ENCODE peak calls at places on chromosomes 3 and 15, in four cellular contexts. One of them, this sample, is unnamed.

GRCh38 chr15:29773816-29774215 is 48.5 kb downstream of the TJP1 start:
- DNase-seq in K562: no peak
- DNase-seq in HepG2: no peak
- DNase-seq in GM12878: no peak
- DNase-seq in this sample: no peak

GRCh38 chr3:3798641-3799113 is 554 bp upstream of the LRRN1 start:
- DNase-seq in K562: no peak
- DNase-seq in HepG2: no peak
- DNase-seq in GM12878: no peak
- DNase-seq in this sample: no peak

GRCh38 chr15:51737538-51738305 is at the start of gene LYSMD2:
- DNase-seq in K562: peak
- DNase-seq in HepG2: no peak
- DNase-seq in GM12878: no peak
- DNase-seq in this sample: peak

GRCh38 chr3:79052054-79052681 is 715.6 kb downstream of the ROBO1 start:
- DNase-seq in K562: no peak
- DNase-seq in HepG2: peak
- DNase-seq in GM12878: no peak
- DNase-seq in this sample: no peak

GRCh38 chr3:69871868-69872267 is 127.7 kb upstream of the SAMMSON start:
- DNase-seq in K562: no peak
- DNase-seq in HepG2: no peak
- DNase-seq in GM12878: no peak
- DNase-seq in this sample: no peak

GRCh38 chr3:72586694-72587093 is 261.6 kb downstream of the SHQ1 start:
- DNase-seq in K562: no peak
- DNase-seq in HepG2: no peak
- DNase-seq in GM12878: no peak
- DNase-seq in this sample: no peak

GRCh38 chr3:158539414-158540014 is 31.5 kb upstream of the MLF1 start:
- DNase-seq in K562: peak
- DNase-seq in HepG2: peak
- DNase-seq in GM12878: no peak
- DNase-seq in this sample: peak

GRCh38 chr15:70114226-70114625 is 16.5 kb upstream of the TLE3 start:
- DNase-seq in K562: no peak
- DNase-seq in HepG2: no peak
- DNase-seq in GM12878: no peak
- DNase-seq in this sample: no peak

GRCh38 chr15:86076468-86076867 is 3.2 kb upstream of the AGBL1 start:
- DNase-seq in K562: no peak
- DNase-seq in HepG2: no peak
- DNase-seq in GM12878: no peak
- DNase-seq in this sample: no peak

GRCh38 chr3:168077091-168077490 is 18.6 kb downstream of the GOLIM4 start:
- DNase-seq in K562: no peak
- DNase-seq in HepG2: no peak
- DNase-seq in GM12878: no peak
- DNase-seq in this sample: no peak

GRCh38 chr3:186700267-186700666 is 16.9 kb upstream of the KNG1 start:
- DNase-seq in K562: peak
- DNase-seq in HepG2: no peak
- DNase-seq in GM12878: no peak
- DNase-seq in this sample: no peak

GRCh38 chr3:28586325-28586724 is 237.7 kb upstream of the AZI2 start:
- DNase-seq in K562: no peak
- DNase-seq in HepG2: no peak
- DNase-seq in GM12878: no peak
- DNase-seq in this sample: no peak

GRCh38 chr3:59978979-59979378 is 929.2 kb upstream of the CFAP20DC start:
- DNase-seq in K562: no peak
- DNase-seq in HepG2: no peak
- DNase-seq in GM12878: peak
- DNase-seq in this sample: no peak

GRCh38 chr3:188948658-188949400 is 222.9 kb upstream of the TPRG1 start:
- DNase-seq in K562: no peak
- DNase-seq in HepG2: peak
- DNase-seq in GM12878: no peak
- DNase-seq in this sample: peak

GRCh38 chr15:60485365-60485764 is 6.4 kb upstream of the ICE2 start:
- DNase-seq in K562: no peak
- DNase-seq in HepG2: no peak
- DNase-seq in GM12878: no peak
- DNase-seq in this sample: no peak

GRCh38 chr3:75781079-75781745 is 4.1 kb downstream of the ZNF717 start:
- DNase-seq in K562: no peak
- DNase-seq in HepG2: no peak
- DNase-seq in GM12878: peak
- DNase-seq in this sample: no peak

GRCh38 chr15:59501531-59502113 is 63.6 kb downstream of the FAM81A start:
- DNase-seq in K562: peak
- DNase-seq in HepG2: peak
- DNase-seq in GM12878: no peak
- DNase-seq in this sample: peak

GRCh38 chr3:196518999-196519737 is 4.0 kb upstream of the SMCO1 start:
- DNase-seq in K562: peak
- DNase-seq in HepG2: peak
- DNase-seq in GM12878: no peak
- DNase-seq in this sample: no peak
- TF ChIP-seq POLR2AphosphoS2 in K562: no peak
- TF ChIP-seq POLR2AphosphoS2 in HepG2: no peak
- TF ChIP-seq POLR2AphosphoS2 in GM12878: no peak
- TF ChIP-seq POLR2AphosphoS2 in this sample: no peak

DNA sequence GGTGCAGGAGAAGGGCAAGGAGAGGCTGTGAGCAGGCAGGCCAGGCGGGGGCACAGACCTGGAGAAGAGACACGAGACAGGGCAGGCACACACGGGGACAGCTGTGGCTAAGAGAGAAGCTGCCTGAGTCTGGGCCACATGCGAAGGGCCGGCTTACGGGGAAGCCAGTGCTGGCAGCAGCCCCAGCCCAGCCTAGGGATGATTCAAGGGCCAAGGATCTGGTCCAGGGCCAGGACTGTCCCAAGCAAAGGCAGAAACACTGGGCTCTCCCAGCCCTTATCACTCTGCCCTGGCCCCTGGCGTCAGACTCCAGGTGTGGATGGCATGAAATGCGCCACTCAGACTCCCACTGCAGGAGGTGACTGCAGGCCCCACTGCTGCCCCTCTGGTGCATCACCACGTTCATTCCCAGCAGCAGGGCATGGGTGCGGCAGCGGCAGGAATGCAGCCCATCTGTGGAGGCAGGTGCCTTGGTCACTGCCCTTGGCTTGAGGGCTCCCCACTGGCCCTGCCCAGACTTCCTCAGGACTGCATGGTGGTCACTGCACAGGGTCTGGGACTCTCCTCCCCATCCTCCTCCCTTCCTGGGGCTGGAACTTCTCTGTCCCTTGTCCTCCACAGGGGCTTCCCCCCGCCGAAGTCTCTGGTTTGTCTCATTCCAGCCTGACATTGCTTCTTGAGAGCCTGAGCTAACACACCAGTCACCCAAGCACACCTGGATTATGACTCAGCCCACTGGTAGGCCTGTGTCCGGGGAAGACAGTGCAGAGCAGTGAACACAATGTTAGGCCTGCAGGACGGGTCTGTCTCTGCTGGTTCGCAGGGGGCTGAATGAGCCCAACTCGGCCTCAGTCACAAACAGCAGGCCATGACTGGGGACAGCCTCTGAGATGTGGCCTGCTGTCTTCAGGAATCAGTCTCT is 69.3 kb downstream of the TBC1D2B start:
- DNase-seq in K562: no peak
- DNase-seq in HepG2: no peak
- DNase-seq in GM12878: no peak
- DNase-seq in this sample: no peak
- TF ChIP-seq POLR2AphosphoS2 in K562: no peak
- TF ChIP-seq POLR2AphosphoS2 in HepG2: no peak
- TF ChIP-seq POLR2AphosphoS2 in GM12878: no peak
- TF ChIP-seq POLR2AphosphoS2 in this sample: no peak

GRCh38 chr15:87572381-87572780 is 684.2 kb downstream of the NTRK3 start:
- DNase-seq in K562: no peak
- DNase-seq in HepG2: no peak
- DNase-seq in GM12878: no peak
- DNase-seq in this sample: no peak
- TF ChIP-seq POLR2AphosphoS2 in K562: no peak
- TF ChIP-seq POLR2AphosphoS2 in HepG2: no peak
- TF ChIP-seq POLR2AphosphoS2 in GM12878: no peak
- TF ChIP-seq POLR2AphosphoS2 in this sample: no peak

GRCh38 chr3:133662256-133662773 is 574 bp upstream of the TOPBP1 start:
- DNase-seq in K562: peak
- DNase-seq in HepG2: peak
- DNase-seq in GM12878: no peak
- DNase-seq in this sample: peak
- TF ChIP-seq POLR2AphosphoS2 in K562: no peak
- TF ChIP-seq POLR2AphosphoS2 in HepG2: no peak
- TF ChIP-seq POLR2AphosphoS2 in GM12878: no peak
- TF ChIP-seq POLR2AphosphoS2 in this sample: no peak

DNA sequence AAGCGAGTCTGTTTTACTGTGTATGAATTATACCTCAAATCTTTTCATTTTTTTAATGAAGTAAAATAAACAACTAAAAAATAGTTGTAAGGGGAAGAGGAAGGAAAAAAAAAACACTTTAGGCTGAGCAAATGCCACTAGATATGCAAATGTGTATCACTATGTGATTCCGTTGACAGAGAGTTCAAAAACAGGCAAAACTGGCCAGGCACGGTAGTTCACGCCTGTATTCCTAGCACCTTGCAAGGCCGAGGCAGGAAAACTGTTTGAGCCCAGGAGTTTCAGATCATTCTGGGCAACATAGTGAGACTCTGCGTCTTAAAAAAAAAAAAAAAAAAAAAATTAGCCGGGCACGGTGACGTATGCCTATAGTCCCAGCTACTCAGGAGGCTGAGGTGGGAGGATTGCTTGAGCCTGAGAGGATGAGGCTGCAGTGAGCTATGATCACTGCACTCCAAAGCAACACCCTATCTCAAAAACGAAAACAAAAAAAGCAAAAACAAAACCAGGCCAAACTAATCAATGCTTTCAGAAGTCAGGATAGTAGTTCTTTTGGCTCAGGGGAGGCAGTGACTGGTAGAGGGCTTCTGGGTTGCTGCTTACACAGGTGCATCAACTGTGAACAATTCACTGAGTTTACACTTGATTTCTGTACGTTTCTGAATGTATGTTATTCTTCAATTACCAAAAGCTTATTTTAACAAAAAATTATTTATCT is 7.4 kb downstream of the PRC1 start:
- DNase-seq in K562: no peak
- DNase-seq in HepG2: no peak
- DNase-seq in GM12878: no peak
- DNase-seq in this sample: no peak
- TF ChIP-seq POLR2AphosphoS2 in K562: no peak
- TF ChIP-seq POLR2AphosphoS2 in HepG2: no peak
- TF ChIP-seq POLR2AphosphoS2 in GM12878: no peak
- TF ChIP-seq POLR2AphosphoS2 in this sample: no peak

GRCh38 chr3:33943277-33943676 is 144.8 kb downstream of the PDCD6IP start:
- DNase-seq in K562: no peak
- DNase-seq in HepG2: no peak
- DNase-seq in GM12878: no peak
- DNase-seq in this sample: no peak

GRCh38 chr3:33942483-33943150 is 144.2 kb downstream of the PDCD6IP start:
- DNase-seq in K562: peak
- DNase-seq in HepG2: no peak
- DNase-seq in GM12878: no peak
- DNase-seq in this sample: no peak

GRCh38 chr3:33949074-33949473 is 150.6 kb downstream of the PDCD6IP start:
- DNase-seq in K562: no peak
- DNase-seq in HepG2: no peak
- DNase-seq in GM12878: no peak
- DNase-seq in this sample: no peak

GRCh38 chr3:33941804-33942203 is 143.4 kb downstream of the PDCD6IP start:
- DNase-seq in K562: no peak
- DNase-seq in HepG2: no peak
- DNase-seq in GM12878: peak
- DNase-seq in this sample: no peak

GRCh38 chr3:33947272-33948195 is 149.1 kb downstream of the PDCD6IP start:
- DNase-seq in K562: peak
- DNase-seq in HepG2: no peak
- DNase-seq in GM12878: no peak
- DNase-seq in this sample: no peak
- TF ChIP-seq POLR2AphosphoS2 in K562: no peak
- TF ChIP-seq POLR2AphosphoS2 in HepG2: no peak
- TF ChIP-seq POLR2AphosphoS2 in GM12878: no peak
- TF ChIP-seq POLR2AphosphoS2 in this sample: no peak

GRCh38 chr3:174408310-174408709 is 450.8 kb upstream of the NAALADL2 start:
- DNase-seq in K562: no peak
- DNase-seq in HepG2: no peak
- DNase-seq in GM12878: no peak
- DNase-seq in this sample: peak
- TF ChIP-seq POLR2AphosphoS2 in K562: no peak
- TF ChIP-seq POLR2AphosphoS2 in HepG2: no peak
- TF ChIP-seq POLR2AphosphoS2 in GM12878: no peak
- TF ChIP-seq POLR2AphosphoS2 in this sample: no peak

DNA sequence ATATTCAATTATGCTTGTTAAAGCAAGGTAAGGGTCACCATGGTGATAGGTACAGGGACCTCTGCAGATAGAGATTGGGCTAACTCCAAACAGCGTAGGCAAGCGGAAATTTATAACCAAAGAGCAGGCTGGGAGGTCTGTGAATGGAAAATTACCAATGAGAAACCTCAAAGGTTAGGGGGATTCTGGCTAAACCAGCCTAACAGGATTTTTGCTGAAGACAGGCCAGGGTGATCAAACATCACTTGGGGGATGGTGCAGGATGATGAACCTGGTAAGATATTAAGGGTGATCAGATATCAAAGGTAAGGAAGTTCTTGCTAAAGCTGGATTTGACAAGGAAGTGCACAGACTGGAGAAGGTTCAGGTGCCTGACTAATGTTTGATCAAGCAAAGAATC is 35.3 kb upstream of the SNRPN start:
- DNase-seq in K562: no peak
- DNase-seq in HepG2: no peak
- DNase-seq in GM12878: no peak
- DNase-seq in this sample: no peak
- TF ChIP-seq POLR2AphosphoS2 in K562: no peak
- TF ChIP-seq POLR2AphosphoS2 in HepG2: no peak
- TF ChIP-seq POLR2AphosphoS2 in GM12878: no peak
- TF ChIP-seq POLR2AphosphoS2 in this sample: no peak

GRCh38 chr3:170502297-170502696 is 83.6 kb downstream of the SLC7A14 start:
- DNase-seq in K562: no peak
- DNase-seq in HepG2: no peak
- DNase-seq in GM12878: no peak
- DNase-seq in this sample: no peak
- TF ChIP-seq POLR2AphosphoS2 in K562: no peak
- TF ChIP-seq POLR2AphosphoS2 in HepG2: no peak
- TF ChIP-seq POLR2AphosphoS2 in GM12878: no peak
- TF ChIP-seq POLR2AphosphoS2 in this sample: no peak